ENCODE peak calls at places on chromosomes 7 and 10, in six cellular contexts. One of them, this sample, is unnamed.

GRCh38 chr7:124388751-124389150 is 355.9 kb upstream of the TMEM229A start:
- DNase-seq in GM23338: no peak
- DNase-seq in NB4: no peak
- DNase-seq in brain microvascular endothelial cell: no peak
- DNase-seq in WERI-Rb-1: no peak
- DNase-seq in right lobe of liver: no peak
- DNase-seq in this sample: no peak

GRCh38 chr10:73407495-73407894 is 6.4 kb downstream of the ANXA7 start:
- DNase-seq in GM23338: no peak
- DNase-seq in NB4: no peak
- DNase-seq in brain microvascular endothelial cell: no peak
- DNase-seq in WERI-Rb-1: no peak
- DNase-seq in right lobe of liver: no peak
- DNase-seq in this sample: no peak

GRCh38 chr10:84665883-84666463 is 337.6 kb downstream of the CCSER2 start:
- DNase-seq in GM23338: peak; percentile 88
- DNase-seq in NB4: peak; percentile 52
- DNase-seq in brain microvascular endothelial cell: no peak
- DNase-seq in WERI-Rb-1: peak; percentile 65
- DNase-seq in right lobe of liver: no peak
- DNase-seq in this sample: peak; percentile 47

GRCh38 chr7:145169908-145170307 is 334.1 kb upstream of the TPK1 start:
- DNase-seq in GM23338: peak; percentile 36
- DNase-seq in NB4: peak; percentile 31
- DNase-seq in brain microvascular endothelial cell: no peak
- DNase-seq in WERI-Rb-1: no peak
- DNase-seq in right lobe of liver: no peak
- DNase-seq in this sample: peak; percentile 15

GRCh38 chr7:128447944-128448556 is 7.6 kb upstream of the HILPDA start:
- DNase-seq in GM23338: no peak
- DNase-seq in NB4: no peak
- DNase-seq in brain microvascular endothelial cell: no peak
- DNase-seq in WERI-Rb-1: no peak
- DNase-seq in right lobe of liver: no peak
- DNase-seq in this sample: no peak

GRCh38 chr10:73076361-73077183 is 20.1 kb downstream of the P4HA1 start:
- DNase-seq in GM23338: peak; percentile 5
- DNase-seq in NB4: peak; percentile 28
- DNase-seq in brain microvascular endothelial cell: peak; percentile 59
- DNase-seq in WERI-Rb-1: no peak
- DNase-seq in right lobe of liver: peak; percentile 47
- DNase-seq in this sample: peak; percentile 72

GRCh38 chr7:128259131-128260056 is 18.3 kb downstream of the LEP start:
- DNase-seq in GM23338: no peak
- DNase-seq in NB4: no peak
- DNase-seq in brain microvascular endothelial cell: no peak
- DNase-seq in WERI-Rb-1: peak; percentile 76
- DNase-seq in right lobe of liver: no peak
- DNase-seq in this sample: no peak

GRCh38 chr7:155506854-155507337 is 39.5 kb downstream of the CNPY1 start:
- DNase-seq in GM23338: peak; percentile 70
- DNase-seq in NB4: peak; percentile 66
- DNase-seq in brain microvascular endothelial cell: no peak
- DNase-seq in WERI-Rb-1: no peak
- DNase-seq in right lobe of liver: no peak
- DNase-seq in this sample: no peak

GRCh38 chr10:8113616-8114015 is 59.1 kb downstream of the GATA3 start:
- DNase-seq in GM23338: peak; percentile 36
- DNase-seq in NB4: no peak
- DNase-seq in brain microvascular endothelial cell: no peak
- DNase-seq in WERI-Rb-1: no peak
- DNase-seq in right lobe of liver: no peak
- DNase-seq in this sample: no peak

GRCh38 chr7:27843584-27844305 is 103.8 kb downstream of the TAX1BP1 start:
- DNase-seq in GM23338: no peak
- DNase-seq in NB4: no peak
- DNase-seq in brain microvascular endothelial cell: no peak
- DNase-seq in WERI-Rb-1: no peak
- DNase-seq in right lobe of liver: no peak
- DNase-seq in this sample: no peak

GRCh38 chr10:30583778-30584415 is 45.7 kb downstream of the LYZL2 start:
- DNase-seq in GM23338: no peak
- DNase-seq in NB4: peak; percentile 36
- DNase-seq in brain microvascular endothelial cell: peak; percentile 77
- DNase-seq in WERI-Rb-1: no peak
- DNase-seq in right lobe of liver: peak; percentile 83
- DNase-seq in this sample: peak; percentile 22

GRCh38 chr10:7589748-7590147 is 77.0 kb downstream of the ITIH5 start:
- DNase-seq in GM23338: no peak
- DNase-seq in NB4: no peak
- DNase-seq in brain microvascular endothelial cell: no peak
- DNase-seq in WERI-Rb-1: no peak
- DNase-seq in right lobe of liver: no peak
- DNase-seq in this sample: no peak

GRCh38 chr7:129053938-129054437 is 923 bp downstream of the TNPO3 start:
- DNase-seq in GM23338: no peak
- DNase-seq in NB4: peak; percentile 74
- DNase-seq in brain microvascular endothelial cell: no peak
- DNase-seq in WERI-Rb-1: no peak
- DNase-seq in right lobe of liver: no peak
- DNase-seq in this sample: peak; percentile 25

GRCh38 chr7:76310102-76310957 is 7.9 kb downstream of the HSPB1 start:
- DNase-seq in GM23338: no peak
- DNase-seq in NB4: no peak
- DNase-seq in brain microvascular endothelial cell: no peak
- DNase-seq in WERI-Rb-1: no peak
- DNase-seq in right lobe of liver: peak; percentile 87
- DNase-seq in this sample: peak; percentile 58

GRCh38 chr7:24337180-24337579 is 53.2 kb downstream of the NPY start:
- DNase-seq in GM23338: peak; percentile 93
- DNase-seq in NB4: no peak
- DNase-seq in brain microvascular endothelial cell: no peak
- DNase-seq in WERI-Rb-1: no peak
- DNase-seq in right lobe of liver: no peak
- DNase-seq in this sample: no peak

GRCh38 chr7:91287685-91288084 is 23.5 kb downstream of the FZD1 start:
- DNase-seq in GM23338: no peak
- DNase-seq in NB4: no peak
- DNase-seq in brain microvascular endothelial cell: peak; percentile 18
- DNase-seq in WERI-Rb-1: no peak
- DNase-seq in right lobe of liver: no peak
- DNase-seq in this sample: peak; percentile 80

GRCh38 chr7:91289633-91290260 is 25.5 kb downstream of the FZD1 start:
- DNase-seq in GM23338: no peak
- DNase-seq in NB4: no peak
- DNase-seq in brain microvascular endothelial cell: no peak
- DNase-seq in WERI-Rb-1: no peak
- DNase-seq in right lobe of liver: no peak
- DNase-seq in this sample: no peak

GRCh38 chr7:91286432-91286831 is 22.2 kb downstream of the FZD1 start:
- DNase-seq in GM23338: peak; percentile 46
- DNase-seq in NB4: no peak
- DNase-seq in brain microvascular endothelial cell: no peak
- DNase-seq in WERI-Rb-1: no peak
- DNase-seq in right lobe of liver: no peak
- DNase-seq in this sample: peak; percentile 49

GRCh38 chr7:91285966-91286365 is 21.7 kb downstream of the FZD1 start:
- DNase-seq in GM23338: no peak
- DNase-seq in NB4: no peak
- DNase-seq in brain microvascular endothelial cell: no peak
- DNase-seq in WERI-Rb-1: no peak
- DNase-seq in right lobe of liver: no peak
- DNase-seq in this sample: peak; percentile 42

DNA sequence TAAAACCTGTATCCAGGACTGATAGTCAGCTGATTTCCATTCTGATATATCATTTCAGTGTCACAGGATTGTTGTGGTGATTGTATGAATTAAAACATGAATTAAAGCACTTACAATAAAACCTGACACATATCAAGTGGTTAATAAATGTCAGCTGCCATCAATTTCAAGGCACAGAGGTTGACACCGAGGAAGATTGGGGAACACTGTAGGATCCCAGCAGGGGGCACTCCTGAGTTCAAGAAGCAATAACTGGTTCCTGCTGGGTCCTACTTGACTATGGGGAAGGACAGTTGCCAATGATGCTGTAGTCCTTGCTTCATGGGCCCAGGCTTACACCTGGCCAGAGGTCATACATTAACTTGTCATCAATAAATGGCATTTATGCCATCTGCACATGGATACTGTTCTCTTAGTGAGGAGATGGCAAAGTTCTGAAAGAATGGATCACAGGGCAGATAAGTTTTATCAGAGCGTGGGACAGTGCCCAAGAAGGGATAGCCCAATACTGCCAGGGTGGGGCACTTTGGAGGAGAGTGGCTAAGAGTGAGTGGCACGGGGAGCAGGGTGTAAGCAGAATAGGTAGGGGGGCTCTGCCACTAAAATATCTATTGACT is 24.1 kb downstream of the FZD1 start:
- DNase-seq in GM23338: peak; percentile 89
- DNase-seq in NB4: peak; percentile 64
- DNase-seq in brain microvascular endothelial cell: peak; percentile 31
- DNase-seq in WERI-Rb-1: peak; percentile 64
- DNase-seq in right lobe of liver: peak; percentile 56
- DNase-seq in this sample: peak; percentile 71
- TF ChIP-seq CTCF in GM23338: peak; percentile 66
- TF ChIP-seq CTCF in NB4: peak; percentile 82
- TF ChIP-seq CTCF in brain microvascular endothelial cell: peak; percentile 70
- TF ChIP-seq CTCF in WERI-Rb-1: peak; percentile 73
- TF ChIP-seq CTCF in right lobe of liver: peak; percentile 68
- TF ChIP-seq CTCF in this sample: peak; percentile 52

GRCh38 chr7:55526329-55526728 is 46.0 kb downstream of the VOPP1 start:
- DNase-seq in GM23338: no peak
- DNase-seq in NB4: no peak
- DNase-seq in brain microvascular endothelial cell: no peak
- DNase-seq in WERI-Rb-1: peak; percentile 37
- DNase-seq in right lobe of liver: no peak
- DNase-seq in this sample: no peak

GRCh38 chr7:55524558-55525310 is 47.6 kb downstream of the VOPP1 start:
- DNase-seq in GM23338: no peak
- DNase-seq in NB4: no peak
- DNase-seq in brain microvascular endothelial cell: no peak
- DNase-seq in WERI-Rb-1: no peak
- DNase-seq in right lobe of liver: no peak
- DNase-seq in this sample: no peak

GRCh38 chr7:55523366-55523765 is 48.9 kb downstream of the VOPP1 start:
- DNase-seq in GM23338: no peak
- DNase-seq in NB4: no peak
- DNase-seq in brain microvascular endothelial cell: no peak
- DNase-seq in WERI-Rb-1: no peak
- DNase-seq in right lobe of liver: no peak
- DNase-seq in this sample: no peak

GRCh38 chr7:55527314-55527713 is 45.0 kb downstream of the VOPP1 start:
- DNase-seq in GM23338: no peak
- DNase-seq in NB4: no peak
- DNase-seq in brain microvascular endothelial cell: no peak
- DNase-seq in WERI-Rb-1: no peak
- DNase-seq in right lobe of liver: no peak
- DNase-seq in this sample: peak; percentile 5

DNA sequence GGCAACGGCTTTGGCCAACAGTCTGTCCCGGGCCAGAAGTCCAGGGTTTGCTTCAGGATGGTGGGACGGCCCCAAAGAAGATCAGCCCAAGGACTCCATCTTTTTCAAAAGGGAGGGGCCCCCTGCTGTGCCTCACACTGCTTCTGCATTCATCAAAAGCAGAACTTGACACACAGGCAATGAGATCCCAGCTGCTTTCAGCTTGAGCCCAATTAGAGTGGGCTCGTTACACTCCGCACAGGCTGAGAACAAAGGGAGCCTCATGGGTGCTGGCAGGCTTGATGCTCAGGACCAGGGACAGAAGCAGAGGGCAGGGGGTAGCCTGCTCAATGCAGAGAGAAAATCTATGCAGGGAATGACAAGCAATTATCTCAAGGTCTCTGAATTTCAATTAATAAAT is 45.5 kb downstream of the VOPP1 start:
- DNase-seq in GM23338: peak; percentile 68
- DNase-seq in NB4: peak; percentile 89
- DNase-seq in brain microvascular endothelial cell: no peak
- DNase-seq in WERI-Rb-1: peak; percentile 54
- DNase-seq in right lobe of liver: no peak
- DNase-seq in this sample: peak; percentile 83
- H3K4me3 ChIP-seq in GM23338: no peak overlapping the region
- H3K4me3 ChIP-seq in NB4: no peak overlapping the region
- H3K4me3 ChIP-seq in brain microvascular endothelial cell: no peak overlapping the region
- H3K4me3 ChIP-seq in WERI-Rb-1: peak overlapping the region; percentile 23
- H3K4me3 ChIP-seq in right lobe of liver: no peak overlapping the region
- H3K4me3 ChIP-seq in this sample: no peak overlapping the region

GRCh38 chr7:158389514-158390425 is 197.9 kb downstream of the PTPRN2 start:
- DNase-seq in GM23338: no peak
- DNase-seq in NB4: no peak
- DNase-seq in brain microvascular endothelial cell: no peak
- DNase-seq in WERI-Rb-1: no peak
- DNase-seq in right lobe of liver: no peak
- DNase-seq in this sample: no peak

GRCh38 chr7:158391541-158391940 is 196.1 kb downstream of the PTPRN2 start:
- DNase-seq in GM23338: no peak
- DNase-seq in NB4: no peak
- DNase-seq in brain microvascular endothelial cell: no peak
- DNase-seq in WERI-Rb-1: no peak
- DNase-seq in right lobe of liver: no peak
- DNase-seq in this sample: no peak

GRCh38 chr7:158390460-158390859 is 197.2 kb downstream of the PTPRN2 start:
- DNase-seq in GM23338: no peak
- DNase-seq in NB4: no peak
- DNase-seq in brain microvascular endothelial cell: no peak
- DNase-seq in WERI-Rb-1: no peak
- DNase-seq in right lobe of liver: no peak
- DNase-seq in this sample: no peak

GRCh38 chr7:158392251-158392650 is 195.4 kb downstream of the PTPRN2 start:
- DNase-seq in GM23338: no peak
- DNase-seq in NB4: no peak
- DNase-seq in brain microvascular endothelial cell: no peak
- DNase-seq in WERI-Rb-1: no peak
- DNase-seq in right lobe of liver: no peak
- DNase-seq in this sample: no peak

GRCh38 chr7:158391141-158391540 is 196.5 kb downstream of the PTPRN2 start:
- DNase-seq in GM23338: peak; percentile 36
- DNase-seq in NB4: no peak
- DNase-seq in brain microvascular endothelial cell: no peak
- DNase-seq in WERI-Rb-1: no peak
- DNase-seq in right lobe of liver: no peak
- DNase-seq in this sample: no peak
- TF ChIP-seq CTCF in GM23338: no peak
- TF ChIP-seq CTCF in NB4: no peak
- TF ChIP-seq CTCF in brain microvascular endothelial cell: no peak
- TF ChIP-seq CTCF in WERI-Rb-1: no peak
- TF ChIP-seq CTCF in right lobe of liver: no peak
- TF ChIP-seq CTCF in this sample: no peak

GRCh38 chr7:119931230-119931824 is 341.6 kb upstream of the KCND2 start:
- DNase-seq in GM23338: no peak
- DNase-seq in NB4: no peak
- DNase-seq in brain microvascular endothelial cell: no peak
- DNase-seq in WERI-Rb-1: no peak
- DNase-seq in right lobe of liver: no peak
- DNase-seq in this sample: no peak

GRCh38 chr7:119925890-119926289 is 347.1 kb upstream of the KCND2 start:
- DNase-seq in GM23338: no peak
- DNase-seq in NB4: no peak
- DNase-seq in brain microvascular endothelial cell: no peak
- DNase-seq in WERI-Rb-1: no peak
- DNase-seq in right lobe of liver: no peak
- DNase-seq in this sample: no peak

GRCh38 chr7:119935418-119936025 is 337.5 kb upstream of the KCND2 start:
- DNase-seq in GM23338: peak; percentile 66
- DNase-seq in NB4: peak; percentile 62
- DNase-seq in brain microvascular endothelial cell: no peak
- DNase-seq in WERI-Rb-1: no peak
- DNase-seq in right lobe of liver: no peak
- DNase-seq in this sample: peak; percentile 52

GRCh38 chr7:119929891-119930290 is 343.1 kb upstream of the KCND2 start:
- DNase-seq in GM23338: no peak
- DNase-seq in NB4: no peak
- DNase-seq in brain microvascular endothelial cell: no peak
- DNase-seq in WERI-Rb-1: no peak
- DNase-seq in right lobe of liver: no peak
- DNase-seq in this sample: no peak
- H3K4me3 ChIP-seq in GM23338: no peak overlapping the region
- H3K4me3 ChIP-seq in NB4: no peak overlapping the region
- H3K4me3 ChIP-seq in brain microvascular endothelial cell: no peak overlapping the region
- H3K4me3 ChIP-seq in WERI-Rb-1: no peak overlapping the region
- H3K4me3 ChIP-seq in right lobe of liver: no peak overlapping the region
- H3K4me3 ChIP-seq in this sample: no peak overlapping the region